ENCODE peak calls at places on chromosome 1, in six cellular contexts. Y, O, D, S, C and A are unnamed samples.

GRCh38 chr1:178540646-178541045 is 27.7 kb downstream of the TEX35 start:
- DNase-seq in Y (peak), O (peak), D (no peak), S (no peak), C (no peak), A (no peak)

GRCh38 chr1:54559771-54560231 is 11.8 kb downstream of the ACOT11 start:
- DNase-seq in Y (no peak), O (peak), D (no peak), S (no peak), C (no peak), A (peak)

GRCh38 chr1:204348722-204349121 is 11.0 kb downstream of the PLEKHA6 start:
- DNase-seq in Y (peak), O (no peak), D (no peak), S (no peak), C (no peak), A (peak)

GRCh38 chr1:212669102-212669501 is 30.5 kb downstream of the BATF3 start:
- DNase-seq in Y (no peak), O (no peak), D (peak), S (no peak), C (no peak), A (no peak)

GRCh38 chr1:155178441-155179106 is 4.9 kb downstream of the TRIM46 start:
- DNase-seq in Y (no peak), O (no peak), D (no peak), S (no peak), C (no peak), A (no peak)

GRCh38 chr1:109432336-109432735 is 6.1 kb upstream of the PSMA5 start:
- DNase-seq in Y (peak), O (no peak), D (no peak), S (no peak), C (no peak), A (no peak)

GRCh38 chr1:28640766-28641165 is 2.1 kb downstream of the TAF12 start:
- DNase-seq in Y (no peak), O (no peak), D (peak), S (peak), C (no peak), A (no peak)

GRCh38 chr1:100556925-100557605 is 19.1 kb downstream of the GPR88 start:
- DNase-seq in Y (no peak), O (no peak), D (no peak), S (no peak), C (no peak), A (no peak)

GRCh38 chr1:36322786-36323635 is 434 bp downstream of the EVA1B start:
- DNase-seq in Y (peak), O (no peak), D (no peak), S (peak), C (no peak), A (peak)

GRCh38 chr1:21669287-21670058 is at the start of gene RAP1GAP:
- DNase-seq in Y (peak), O (peak), D (no peak), S (peak), C (peak), A (no peak)

GRCh38 chr1:52368383-52369172 is 2.6 kb upstream of the CC2D1B start:
- DNase-seq in Y (peak), O (peak), D (no peak), S (peak), C (peak), A (peak)

GRCh38 chr1:202811296-202812175 is 782 bp downstream of the PCAT6 start:
- DNase-seq in Y (peak), O (peak), D (no peak), S (peak), C (no peak), A (peak)

GRCh38 chr1:2791027-2791760 is 10.3 kb downstream of the TTC34 start:
- DNase-seq in Y (no peak), O (no peak), D (no peak), S (no peak), C (no peak), A (no peak)

GRCh38 chr1:167554028-167554779 is 642 bp upstream of the CREG1 start:
- DNase-seq in Y (no peak), O (peak), D (no peak), S (no peak), C (no peak), A (no peak)